ENCODE peak calls at places on chromosomes 5 and 9, in seven cellular contexts. N is upper lobe of right lung, L is vagina, Z is adrenal gland, U is pancreas, S is psoas muscle, F is breast epithelium. A is an unnamed sample.

GRCh38 chr9:87346061-87346665 is 151.5 kb upstream of the DAPK1 start:
- DNase-seq in N (no peak), L (no peak), Z (no peak), U (no peak), S (no peak), F (no peak), A (no peak)

GRCh38 chr9:100575765-100576368 is 2.0 kb upstream of the CAVIN4 start:
- DNase-seq in N (no peak), L (no peak), Z (no peak), U (no peak), S (no peak), F (no peak), A (no peak)

GRCh38 chr5:169251685-169252084 is 49.3 kb downstream of the SLIT3 start:
- DNase-seq in N (no peak), L (no peak), Z (no peak), U (no peak), S (no peak), F (no peak), A (no peak)

GRCh38 chr5:143850050-143850713 is 38.2 kb downstream of the HMHB1 start:
- DNase-seq in N (no peak), L (no peak), Z (no peak), U (no peak), S (no peak), F (no peak), A (no peak)

GRCh38 chr9:72509635-72510034 is 11.8 kb upstream of the TMC1 start:
- DNase-seq in N (no peak), L (no peak), Z (no peak), U (no peak), S (no peak), F (no peak), A (no peak)

GRCh38 chr9:28105001-28105400 is 531.7 kb upstream of the C9orf72 start:
- DNase-seq in N (no peak), L (no peak), Z (no peak), U (no peak), S (no peak), F (no peak), A (no peak)

GRCh38 chr9:92191801-92192200 is 76.6 kb upstream of the SPTLC1 start:
- DNase-seq in N (no peak), L (no peak), Z (no peak), U (no peak), S (no peak), F (no peak), A (no peak)

GRCh38 chr9:15353892-15354291 is 46.9 kb upstream of the TTC39B start:
- DNase-seq in N (no peak), L (no peak), Z (no peak), U (no peak), S (no peak), F (no peak), A (no peak)

GRCh38 chr9:93670208-93671029 is 94.0 kb downstream of the PHF2 start:
- DNase-seq in N (peak; percentile 59), L (no peak), Z (peak; percentile 9), U (peak; percentile 10), S (peak; percentile 3), F (peak; percentile 14), A (peak; percentile 4)

GRCh38 chr5:12316812-12317211 is 412.6 kb upstream of the CTNND2 start:
- DNase-seq in N (no peak), L (no peak), Z (no peak), U (no peak), S (no peak), F (no peak), A (no peak)

GRCh38 chr9:112119225-112120045 is 55.7 kb downstream of the SUSD1 start:
- DNase-seq in N (no peak), L (no peak), Z (peak; percentile 39), U (peak; percentile 86), S (no peak), F (no peak), A (no peak)

DNA sequence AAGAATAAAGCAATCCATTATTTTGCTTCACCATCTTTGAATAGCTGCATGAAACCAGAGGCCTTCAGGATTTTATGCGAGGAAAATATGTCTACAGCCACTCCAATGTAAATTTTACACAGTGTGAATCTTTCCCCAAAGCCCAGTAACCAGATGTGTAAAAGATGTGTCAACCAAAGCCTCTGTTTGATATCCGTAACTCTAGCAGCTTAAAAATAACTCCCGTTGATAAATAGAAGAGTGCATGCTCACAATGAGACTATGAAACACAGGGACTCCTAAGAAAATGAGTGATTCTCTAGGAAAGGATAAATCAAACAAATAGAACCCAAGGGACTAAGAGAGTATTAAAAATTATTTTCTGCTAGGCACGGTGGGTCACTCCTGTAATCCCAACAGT is 60.0 kb upstream of the NPR3 start:
- DNase-seq in N (no peak), L (no peak), Z (no peak), U (no peak), S (no peak), F (no peak), A (no peak)
- H3K9me3 ChIP-seq in N (no peaks in the 10 kb centered on the region), L (no peaks in the 10 kb centered on the region), Z (no peaks in the 10 kb centered on the region), U (no peaks in the 10 kb centered on the region), S (no peaks in the 10 kb centered on the region), F (no peaks in the 10 kb centered on the region), A (no peaks in the 10 kb centered on the region)

DNA sequence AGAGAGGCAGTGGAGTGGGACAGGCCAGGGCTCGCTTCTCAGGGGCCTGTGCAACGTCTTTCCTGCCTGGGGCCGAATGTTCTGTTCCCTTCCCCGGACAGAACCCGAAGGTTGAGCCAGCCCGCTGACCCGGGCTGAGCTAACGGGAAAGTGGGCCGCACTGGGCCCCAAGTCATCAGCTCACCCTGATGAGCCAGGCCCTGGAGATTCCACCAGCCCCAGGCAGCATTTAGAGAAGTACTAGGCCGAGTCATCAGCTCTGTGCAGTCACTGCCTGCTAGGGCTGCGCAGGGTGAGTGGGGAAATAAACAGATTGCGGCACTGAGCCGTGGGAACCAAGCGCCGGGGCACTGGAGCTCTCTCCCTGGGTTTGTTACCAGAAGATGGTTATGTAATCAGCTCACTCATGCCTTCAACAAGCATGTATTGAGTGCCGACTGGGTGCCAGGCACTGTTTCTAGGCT is 29.1 kb upstream of the DUSP1 start:
- DNase-seq in N (peak; percentile 93), L (no peak), Z (no peak), U (peak; percentile 64), S (peak; percentile 67), F (no peak), A (peak; percentile 67)
- H3K4me3 ChIP-seq in N (no peak overlapping the region), L (no peak overlapping the region), Z (no peak overlapping the region), U (no peak overlapping the region), S (no peak overlapping the region), F (no peak overlapping the region), A (no peak overlapping the region)

GRCh38 chr9:105656131-105656921 is 5.9 kb upstream of the TAL2 start:
- DNase-seq in N (no peak), L (no peak), Z (peak; percentile 21), U (no peak), S (peak; percentile 36), F (no peak), A (no peak)
- TF ChIP-seq CTCF in N (no peak), L (no peak), Z (peak; percentile 35), U (no peak), S (peak; percentile 55), F (no peak), A (no peak)

GRCh38 chr5:110630350-110630749 is 96.1 kb downstream of the TMEM232 start:
- DNase-seq in N (no peak), L (no peak), Z (no peak), U (no peak), S (no peak), F (no peak), A (no peak)
- H3K9me3 ChIP-seq in N (no peaks in the 10 kb centered on the region), L (no peaks in the 10 kb centered on the region), Z (no peaks in the 10 kb centered on the region), U (no peaks in the 10 kb centered on the region), S (no peaks in the 10 kb centered on the region), F (no peaks in the 10 kb centered on the region), A (no peaks in the 10 kb centered on the region)

GRCh38 chr9:16679327-16679821 is 191.1 kb downstream of the BNC2 start:
- DNase-seq in N (no peak), L (no peak), Z (no peak), U (no peak), S (no peak), F (no peak), A (no peak)

GRCh38 chr9:16675131-16675530 is 195.3 kb downstream of the BNC2 start:
- DNase-seq in N (no peak), L (no peak), Z (no peak), U (no peak), S (no peak), F (no peak), A (no peak)

GRCh38 chr9:16676547-16676946 is 193.9 kb downstream of the BNC2 start:
- DNase-seq in N (no peak), L (no peak), Z (no peak), U (no peak), S (no peak), F (no peak), A (no peak)

GRCh38 chr9:16681659-16681990 is 188.8 kb downstream of the BNC2 start:
- DNase-seq in N (no peak), L (no peak), Z (no peak), U (no peak), S (no peak), F (no peak), A (no peak)

DNA sequence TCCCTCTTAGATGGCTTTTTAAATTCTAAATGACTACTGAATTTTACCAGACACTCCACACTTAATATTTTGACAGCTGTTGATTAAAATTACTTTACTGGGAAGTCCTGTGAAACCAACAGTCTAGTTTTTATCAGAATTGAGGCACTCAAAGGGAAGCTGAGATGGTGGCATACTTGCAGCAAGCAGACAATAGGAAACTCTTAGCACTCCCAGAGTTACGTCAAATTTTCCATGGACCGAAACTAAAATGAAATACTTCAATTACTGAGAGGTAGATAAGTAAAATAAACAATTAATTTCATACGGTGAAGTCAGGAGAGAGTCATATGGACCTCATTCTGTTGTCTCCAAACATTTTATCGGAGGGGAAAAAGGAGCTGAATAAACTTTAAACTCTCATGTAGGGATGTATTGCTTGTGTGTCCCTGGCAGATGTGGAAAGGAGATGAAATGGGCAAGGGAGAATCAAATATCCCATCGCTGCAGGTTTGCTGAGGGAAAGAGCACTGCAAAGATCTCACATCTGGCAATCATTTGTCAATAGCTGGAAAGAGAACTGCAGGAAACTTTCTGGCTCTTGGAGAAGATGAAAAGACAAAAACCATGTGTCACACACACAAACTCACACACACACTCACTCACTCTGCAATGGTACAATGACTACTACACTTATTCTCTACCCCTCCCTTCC is 189.4 kb downstream of the BNC2 start:
- DNase-seq in N (no peak), L (no peak), Z (no peak), U (no peak), S (no peak), F (no peak), A (no peak)
- H3K4me3 ChIP-seq in N (no peak overlapping the region), L (no peak overlapping the region), Z (no peak overlapping the region), U (no peak overlapping the region), S (no peak overlapping the region), F (no peak overlapping the region), A (no peak overlapping the region)

GRCh38 chr9:124639637-124640036 is 131.5 kb downstream of the NR6A1 start:
- DNase-seq in N (no peak), L (no peak), Z (no peak), U (no peak), S (no peak), F (no peak), A (no peak)
- TF ChIP-seq CTCF in N (no peak), L (no peak), Z (no peak), U (no peak), S (no peak), F (no peak), A (no peak)

DNA sequence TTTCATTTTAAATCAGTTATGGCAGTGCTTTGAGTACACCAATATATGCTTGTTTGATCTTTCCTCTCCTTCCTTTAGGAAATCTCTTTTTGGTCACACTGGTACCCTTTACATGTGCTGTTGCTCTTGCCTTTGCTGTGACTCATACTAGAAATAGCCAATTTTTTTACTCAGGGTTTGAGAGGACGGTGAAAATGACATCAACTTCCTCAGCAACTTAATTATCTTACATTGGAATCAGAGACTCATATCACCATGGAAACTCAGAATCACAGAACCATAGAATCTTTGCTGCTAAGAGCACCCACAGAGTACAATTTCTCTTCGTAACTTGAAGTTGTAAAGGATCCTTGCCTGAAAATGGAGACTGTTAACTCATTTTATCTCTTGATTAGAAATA is 13.8 kb upstream of the ZNF300 start:
- DNase-seq in N (no peak), L (no peak), Z (no peak), U (no peak), S (no peak), F (no peak), A (no peak)
- H3K9me3 ChIP-seq in N (peaks cover 29% of the 10 kb centered on the region), L (peaks cover 6% of the 10 kb centered on the region), Z (peaks cover 10% of the 10 kb centered on the region), U (no peaks in the 10 kb centered on the region), S (peaks cover 66% of the 10 kb centered on the region), F (peaks cover 8% of the 10 kb centered on the region), A (peaks cover 72% of the 10 kb centered on the region)

A was measured in ascending aorta.